ENCODE peak calls at places on chromosomes 3 and 15, in five cellular contexts. One of them, this sample, is unnamed.

GRCh38 chr3:38022887-38023709 is 6.3 kb downstream of the PLCD1 start:
- DNase-seq in breast epithelium: no peak
- DNase-seq in astrocyte of the cerebellum: no peak
- DNase-seq in AG10803: no peak
- DNase-seq in pancreas: no peak
- DNase-seq in this sample: no peak

GRCh38 chr15:69131362-69132215 is 28.8 kb upstream of the GLCE start:
- DNase-seq in breast epithelium: no peak
- DNase-seq in astrocyte of the cerebellum: no peak
- DNase-seq in AG10803: no peak
- DNase-seq in pancreas: no peak
- DNase-seq in this sample: no peak

GRCh38 chr3:105415981-105416380 is 49.3 kb downstream of the ALCAM start:
- DNase-seq in breast epithelium: no peak
- DNase-seq in astrocyte of the cerebellum: no peak
- DNase-seq in AG10803: no peak
- DNase-seq in pancreas: no peak
- DNase-seq in this sample: no peak

GRCh38 chr15:31264534-31265089 is 62.0 kb upstream of the KLF13 start:
- DNase-seq in breast epithelium: no peak
- DNase-seq in astrocyte of the cerebellum: no peak
- DNase-seq in AG10803: no peak
- DNase-seq in pancreas: no peak
- DNase-seq in this sample: no peak

GRCh38 chr3:31133541-31133940 is 239.1 kb upstream of the GADL1 start:
- DNase-seq in breast epithelium: no peak
- DNase-seq in astrocyte of the cerebellum: no peak
- DNase-seq in AG10803: no peak
- DNase-seq in pancreas: no peak
- DNase-seq in this sample: no peak

GRCh38 chr3:62892951-62893350 is 17.7 kb upstream of the CADPS start:
- DNase-seq in breast epithelium: no peak
- DNase-seq in astrocyte of the cerebellum: no peak
- DNase-seq in AG10803: no peak
- DNase-seq in pancreas: no peak
- DNase-seq in this sample: no peak

GRCh38 chr15:41683955-41684354 is 23.8 kb downstream of the MGA start:
- DNase-seq in breast epithelium: no peak
- DNase-seq in astrocyte of the cerebellum: no peak
- DNase-seq in AG10803: no peak
- DNase-seq in pancreas: no peak
- DNase-seq in this sample: no peak

GRCh38 chr15:71329041-71329440 is 213.8 kb downstream of the THSD4 start:
- DNase-seq in breast epithelium: peak; percentile 27
- DNase-seq in astrocyte of the cerebellum: no peak
- DNase-seq in AG10803: no peak
- DNase-seq in pancreas: no peak
- DNase-seq in this sample: no peak

GRCh38 chr3:132006605-132007204 is 28.1 kb downstream of the CPNE4 start:
- DNase-seq in breast epithelium: no peak
- DNase-seq in astrocyte of the cerebellum: no peak
- DNase-seq in AG10803: peak; percentile 49
- DNase-seq in pancreas: no peak
- DNase-seq in this sample: no peak

GRCh38 chr3:127026661-127027060 is 43.7 kb downstream of the PLXNA1 start:
- DNase-seq in breast epithelium: no peak
- DNase-seq in astrocyte of the cerebellum: no peak
- DNase-seq in AG10803: no peak
- DNase-seq in pancreas: peak; percentile 40
- DNase-seq in this sample: no peak

GRCh38 chr3:143433787-143434378 is 314.3 kb downstream of the CHST2 start:
- DNase-seq in breast epithelium: no peak
- DNase-seq in astrocyte of the cerebellum: no peak
- DNase-seq in AG10803: no peak
- DNase-seq in pancreas: no peak
- DNase-seq in this sample: no peak

GRCh38 chr3:63685340-63685739 is 32.9 kb downstream of the SNTN start:
- DNase-seq in breast epithelium: no peak
- DNase-seq in astrocyte of the cerebellum: no peak
- DNase-seq in AG10803: no peak
- DNase-seq in pancreas: no peak
- DNase-seq in this sample: no peak

GRCh38 chr3:52671676-52672075 is 14.0 kb downstream of the PBRM1 start:
- DNase-seq in breast epithelium: no peak
- DNase-seq in astrocyte of the cerebellum: no peak
- DNase-seq in AG10803: peak; percentile 43
- DNase-seq in pancreas: no peak
- DNase-seq in this sample: no peak

GRCh38 chr15:31474059-31474868 is 147.6 kb downstream of the KLF13 start:
- DNase-seq in breast epithelium: no peak
- DNase-seq in astrocyte of the cerebellum: no peak
- DNase-seq in AG10803: no peak
- DNase-seq in pancreas: no peak
- DNase-seq in this sample: no peak

GRCh38 chr3:71584216-71585061 is 911 bp upstream of the FOXP1 start:
- DNase-seq in breast epithelium: peak; percentile 45
- DNase-seq in astrocyte of the cerebellum: no peak
- DNase-seq in AG10803: peak; percentile 50
- DNase-seq in pancreas: peak; percentile 50
- DNase-seq in this sample: no peak

GRCh38 chr3:155605571-155605970 is 139.3 kb downstream of the PLCH1 start:
- DNase-seq in breast epithelium: no peak
- DNase-seq in astrocyte of the cerebellum: no peak
- DNase-seq in AG10803: no peak
- DNase-seq in pancreas: no peak
- DNase-seq in this sample: no peak

GRCh38 chr15:51460796-51461195 is 119.3 kb downstream of the GLDN start:
- DNase-seq in breast epithelium: no peak
- DNase-seq in astrocyte of the cerebellum: no peak
- DNase-seq in AG10803: peak; percentile 68
- DNase-seq in pancreas: no peak
- DNase-seq in this sample: no peak

GRCh38 chr3:127409421-127410136 is 121.7 kb upstream of the PRR20G start:
- DNase-seq in breast epithelium: no peak
- DNase-seq in astrocyte of the cerebellum: no peak
- DNase-seq in AG10803: no peak
- DNase-seq in pancreas: no peak
- DNase-seq in this sample: no peak

GRCh38 chr15:65331811-65332210 is 27.3 kb downstream of the RNU5B-1 start:
- DNase-seq in breast epithelium: no peak
- DNase-seq in astrocyte of the cerebellum: no peak
- DNase-seq in AG10803: no peak
- DNase-seq in pancreas: no peak
- DNase-seq in this sample: no peak

GRCh38 chr15:29747837-29748417 is 74.3 kb downstream of the TJP1 start:
- DNase-seq in breast epithelium: no peak
- DNase-seq in astrocyte of the cerebellum: no peak
- DNase-seq in AG10803: peak; percentile 29
- DNase-seq in pancreas: no peak
- DNase-seq in this sample: no peak

GRCh38 chr15:30922469-30923311 is 19.0 kb downstream of the FAN1 start:
- DNase-seq in breast epithelium: peak; percentile 47
- DNase-seq in astrocyte of the cerebellum: peak; percentile 91
- DNase-seq in AG10803: peak; percentile 53
- DNase-seq in pancreas: no peak
- DNase-seq in this sample: no peak

GRCh38 chr3:7518471-7518870 is 657.6 kb downstream of the GRM7 start:
- DNase-seq in breast epithelium: no peak
- DNase-seq in astrocyte of the cerebellum: peak; percentile 40
- DNase-seq in AG10803: no peak
- DNase-seq in pancreas: no peak
- DNase-seq in this sample: no peak

GRCh38 chr15:96358795-96359190 is 28.3 kb downstream of the NR2F2 start:
- DNase-seq in breast epithelium: no peak
- DNase-seq in astrocyte of the cerebellum: no peak
- DNase-seq in AG10803: no peak
- DNase-seq in pancreas: no peak
- DNase-seq in this sample: no peak

GRCh38 chr15:31412824-31413223 is 86.2 kb downstream of the KLF13 start:
- DNase-seq in breast epithelium: no peak
- DNase-seq in astrocyte of the cerebellum: no peak
- DNase-seq in AG10803: no peak
- DNase-seq in pancreas: no peak
- DNase-seq in this sample: no peak

GRCh38 chr3:15309662-15310335 is 22.6 kb downstream of the SH3BP5 start:
- DNase-seq in breast epithelium: no peak
- DNase-seq in astrocyte of the cerebellum: no peak
- DNase-seq in AG10803: no peak
- DNase-seq in pancreas: no peak
- DNase-seq in this sample: no peak

GRCh38 chr15:96887730-96888129 is 557.2 kb downstream of the NR2F2 start:
- DNase-seq in breast epithelium: no peak
- DNase-seq in astrocyte of the cerebellum: no peak
- DNase-seq in AG10803: no peak
- DNase-seq in pancreas: no peak
- DNase-seq in this sample: no peak

GRCh38 chr3:89246326-89246725 is 138.9 kb downstream of the EPHA3 start:
- DNase-seq in breast epithelium: no peak
- DNase-seq in astrocyte of the cerebellum: no peak
- DNase-seq in AG10803: no peak
- DNase-seq in pancreas: no peak
- DNase-seq in this sample: no peak
- TF ChIP-seq CTCF in breast epithelium: no peak
- TF ChIP-seq CTCF in astrocyte of the cerebellum: no peak
- TF ChIP-seq CTCF in AG10803: peak; percentile 12
- TF ChIP-seq CTCF in pancreas: no peak
- TF ChIP-seq CTCF in this sample: no peak

GRCh38 chr15:77139312-77139711 is 68.4 kb upstream of the TSPAN3 start:
- DNase-seq in breast epithelium: no peak
- DNase-seq in astrocyte of the cerebellum: no peak
- DNase-seq in AG10803: no peak
- DNase-seq in pancreas: no peak
- DNase-seq in this sample: no peak

GRCh38 chr15:77135181-77135580 is 64.3 kb upstream of the TSPAN3 start:
- DNase-seq in breast epithelium: no peak
- DNase-seq in astrocyte of the cerebellum: no peak
- DNase-seq in AG10803: no peak
- DNase-seq in pancreas: no peak
- DNase-seq in this sample: no peak

GRCh38 chr15:77143191-77143590 is 72.3 kb upstream of the TSPAN3 start:
- DNase-seq in breast epithelium: no peak
- DNase-seq in astrocyte of the cerebellum: no peak
- DNase-seq in AG10803: no peak
- DNase-seq in pancreas: no peak
- DNase-seq in this sample: no peak

GRCh38 chr15:77140220-77140619 is 69.3 kb upstream of the TSPAN3 start:
- DNase-seq in breast epithelium: no peak
- DNase-seq in astrocyte of the cerebellum: no peak
- DNase-seq in AG10803: no peak
- DNase-seq in pancreas: no peak
- DNase-seq in this sample: no peak

GRCh38 chr15:77138167-77138522 is 67.2 kb upstream of the TSPAN3 start:
- DNase-seq in breast epithelium: no peak
- DNase-seq in astrocyte of the cerebellum: no peak
- DNase-seq in AG10803: no peak
- DNase-seq in pancreas: no peak
- DNase-seq in this sample: no peak
- H3K4me3 ChIP-seq in breast epithelium: no peak overlapping the region
- H3K4me3 ChIP-seq in astrocyte of the cerebellum: no peak overlapping the region
- H3K4me3 ChIP-seq in AG10803: no peak overlapping the region
- H3K4me3 ChIP-seq in pancreas: no peak overlapping the region
- H3K4me3 ChIP-seq in this sample: no peak overlapping the region

GRCh38 chr3:198067416-198067815 is 107.4 kb downstream of the LMLN start:
- DNase-seq in breast epithelium: no peak
- DNase-seq in astrocyte of the cerebellum: no peak
- DNase-seq in AG10803: no peak
- DNase-seq in pancreas: no peak
- DNase-seq in this sample: no peak

GRCh38 chr3:198065897-198066296 is 105.9 kb downstream of the LMLN start:
- DNase-seq in breast epithelium: no peak
- DNase-seq in astrocyte of the cerebellum: no peak
- DNase-seq in AG10803: no peak
- DNase-seq in pancreas: no peak
- DNase-seq in this sample: no peak

GRCh38 chr3:198076722-198077308 is 116.8 kb downstream of the LMLN start:
- DNase-seq in breast epithelium: no peak
- DNase-seq in astrocyte of the cerebellum: no peak
- DNase-seq in AG10803: no peak
- DNase-seq in pancreas: no peak
- DNase-seq in this sample: no peak

GRCh38 chr3:198070871-198071270 is 110.9 kb downstream of the LMLN start:
- DNase-seq in breast epithelium: no peak
- DNase-seq in astrocyte of the cerebellum: no peak
- DNase-seq in AG10803: no peak
- DNase-seq in pancreas: no peak
- DNase-seq in this sample: no peak

GRCh38 chr3:198071602-198072285 is 111.7 kb downstream of the LMLN start:
- DNase-seq in breast epithelium: no peak
- DNase-seq in astrocyte of the cerebellum: peak; percentile 45
- DNase-seq in AG10803: peak; percentile 69
- DNase-seq in pancreas: no peak
- DNase-seq in this sample: peak; percentile 87
- TF ChIP-seq CTCF in breast epithelium: no peak
- TF ChIP-seq CTCF in astrocyte of the cerebellum: peak; percentile 26
- TF ChIP-seq CTCF in AG10803: peak; percentile 31
- TF ChIP-seq CTCF in pancreas: no peak
- TF ChIP-seq CTCF in this sample: no peak

GRCh38 chr3:138941259-138941885 is 5.6 kb downstream of the FOXL2 start:
- DNase-seq in breast epithelium: no peak
- DNase-seq in astrocyte of the cerebellum: no peak
- DNase-seq in AG10803: peak; percentile 48
- DNase-seq in pancreas: no peak
- DNase-seq in this sample: no peak

GRCh38 chr3:138940446-138940845 is 6.5 kb downstream of the FOXL2 start:
- DNase-seq in breast epithelium: no peak
- DNase-seq in astrocyte of the cerebellum: no peak
- DNase-seq in AG10803: no peak
- DNase-seq in pancreas: no peak
- DNase-seq in this sample: no peak

GRCh38 chr3:138938877-138939562 is 7.9 kb downstream of the FOXL2 start:
- DNase-seq in breast epithelium: no peak
- DNase-seq in astrocyte of the cerebellum: no peak
- DNase-seq in AG10803: no peak
- DNase-seq in pancreas: no peak
- DNase-seq in this sample: no peak

GRCh38 chr3:138938056-138938876 is 8.7 kb downstream of the FOXL2 start:
- DNase-seq in breast epithelium: no peak
- DNase-seq in astrocyte of the cerebellum: no peak
- DNase-seq in AG10803: no peak
- DNase-seq in pancreas: no peak
- DNase-seq in this sample: no peak

DNA sequence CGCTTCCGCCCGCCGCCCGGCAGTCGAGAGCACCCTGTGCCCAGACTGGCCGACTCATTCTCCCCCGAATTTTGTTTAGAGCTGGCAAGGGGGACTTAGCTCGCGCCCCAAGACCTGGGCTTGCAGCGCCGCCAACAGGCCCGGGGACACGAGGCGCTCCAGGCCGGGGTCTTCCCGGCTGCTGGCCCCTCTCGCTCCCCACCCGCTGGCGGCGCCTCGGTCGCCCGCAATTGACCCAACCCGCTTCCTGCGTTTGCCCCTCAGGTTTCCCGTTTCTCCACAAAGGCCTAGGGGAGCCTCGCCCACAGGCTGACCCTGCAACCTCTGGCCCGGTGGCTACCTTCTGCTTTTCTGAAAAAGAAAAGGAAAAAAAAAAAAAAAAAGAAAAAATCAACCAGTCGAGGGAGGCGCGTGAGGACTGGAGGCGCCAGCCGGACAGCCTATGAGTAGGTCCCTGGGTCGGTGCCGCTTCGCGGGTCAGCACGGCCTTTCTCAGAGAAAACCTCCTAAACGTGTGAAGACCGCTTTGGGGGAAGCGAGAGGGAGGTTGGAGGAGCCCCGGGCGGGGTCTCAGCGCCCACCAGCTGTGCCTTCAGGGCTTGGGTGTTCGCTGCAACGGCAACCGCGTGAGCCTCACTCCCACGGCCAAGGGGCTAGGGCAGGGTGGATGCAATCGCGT is 7.2 kb downstream of the FOXL2 start:
- DNase-seq in breast epithelium: no peak
- DNase-seq in astrocyte of the cerebellum: no peak
- DNase-seq in AG10803: no peak
- DNase-seq in pancreas: no peak
- DNase-seq in this sample: no peak
- H3K4me3 ChIP-seq in breast epithelium: no peak overlapping the region
- H3K4me3 ChIP-seq in astrocyte of the cerebellum: no peak overlapping the region
- H3K4me3 ChIP-seq in AG10803: no peak overlapping the region
- H3K4me3 ChIP-seq in pancreas: no peak overlapping the region
- H3K4me3 ChIP-seq in this sample: no peak overlapping the region